ENCODE peak calls at places on chromosomes 11 and 22, in ten cellular contexts. B is caudate nucleus, X is kidney, L is GM23338, R is brain microvascular endothelial cell, E is neural progenitor cell, P is prostate gland, U is spleen, D is adrenal gland, T is body of pancreas. S is an unnamed sample.

GRCh38 chr11:114075891-114076441 is 16.5 kb downstream of the ZBTB16 start:
- DNase-seq in B (peak), X (no peak), L (peak), R (peak), E (peak), P (no peak), U (no peak), D (peak), T (no peak), S (no peak)

GRCh38 chr11:72951193-72951592 is 137.0 kb downstream of the ATG16L2 start:
- DNase-seq in B (no peak), X (no peak), L (no peak), R (no peak), E (no peak), P (no peak), U (no peak), D (no peak), T (no peak), S (no peak)

GRCh38 chr22:19855504-19856409 is 1.1 kb upstream of the GNB1L start:
- DNase-seq in B (no peak), X (peak), L (peak), R (no peak), E (no peak), P (no peak), U (peak), D (peak), T (peak), S (peak)

GRCh38 chr11:112525270-112525669 is 264.6 kb upstream of the PLET1 start:
- DNase-seq in B (no peak), X (no peak), L (no peak), R (no peak), E (no peak), P (no peak), U (no peak), D (peak), T (peak), S (no peak)

GRCh38 chr22:21052715-21053459 is 7.1 kb downstream of the LRRC74B start:
- DNase-seq in B (no peak), X (peak), L (no peak), R (no peak), E (no peak), P (no peak), U (peak), D (no peak), T (no peak), S (no peak)

GRCh38 chr11:3095712-3096361 is 38.6 kb upstream of the CARS1 start:
- DNase-seq in B (no peak), X (peak), L (no peak), R (peak), E (peak), P (no peak), U (no peak), D (no peak), T (no peak), S (no peak)

GRCh38 chr22:40603088-40603605 is 33.4 kb downstream of the MRTFA start:
- DNase-seq in B (no peak), X (no peak), L (no peak), R (peak), E (no peak), P (no peak), U (no peak), D (peak), T (peak), S (no peak)

GRCh38 chr11:48101044-48101733 is 115.4 kb upstream of the OR4B1 start:
- DNase-seq in B (no peak), X (no peak), L (no peak), R (no peak), E (no peak), P (no peak), U (no peak), D (no peak), T (no peak), S (no peak)

GRCh38 chr11:63710476-63711217 is 29.3 kb downstream of the RTN3 start:
- DNase-seq in B (no peak), X (no peak), L (no peak), R (peak), E (no peak), P (no peak), U (no peak), D (no peak), T (no peak), S (no peak)

GRCh38 chr11:8442301-8442700 is 151.7 kb downstream of the STK33 start:
- DNase-seq in B (no peak), X (no peak), L (peak), R (peak), E (peak), P (no peak), U (no peak), D (no peak), T (no peak), S (no peak)

GRCh38 chr11:10004526-10005113 is 289.4 kb downstream of the SBF2 start:
- DNase-seq in B (no peak), X (no peak), L (peak), R (no peak), E (no peak), P (no peak), U (no peak), D (no peak), T (no peak), S (no peak)

GRCh38 chr22:39236321-39237275 is 8.2 kb downstream of the PDGFB start:
- DNase-seq in B (no peak), X (peak), L (no peak), R (peak), E (no peak), P (peak), U (no peak), D (no peak), T (peak), S (no peak)

DNA sequence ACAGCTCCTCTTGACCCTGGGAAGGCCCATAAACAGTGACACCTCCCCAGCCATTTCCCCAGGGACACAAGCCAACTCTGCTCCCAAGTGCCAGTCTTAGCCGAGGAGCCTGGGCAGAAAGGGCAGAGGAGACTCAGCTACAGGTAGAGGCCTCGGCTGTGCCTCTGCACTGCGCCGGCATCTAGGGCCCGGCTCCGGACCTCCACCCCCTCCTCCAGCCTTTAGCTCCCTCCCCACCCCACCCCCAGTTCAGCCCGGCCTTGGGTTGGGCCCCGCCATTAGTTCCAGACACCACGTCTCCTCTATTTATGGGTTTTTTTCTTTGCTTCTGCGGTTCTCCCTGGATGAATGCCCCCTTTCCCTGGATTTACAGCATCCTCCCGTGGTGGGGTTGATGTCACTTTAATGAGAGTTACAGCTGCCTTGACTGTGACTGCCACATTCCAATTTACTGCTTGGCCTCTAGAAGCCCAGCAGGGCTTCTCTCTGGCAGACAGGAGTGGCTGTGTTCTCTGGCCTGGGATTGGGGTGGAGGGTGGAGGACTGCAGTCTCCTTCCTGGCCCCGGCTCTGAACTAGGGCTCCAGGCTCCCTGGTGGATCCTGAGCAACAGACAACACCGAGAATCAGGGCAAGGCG is 13.5 kb upstream of the OAF start:
- DNase-seq in B (no peak), X (peak), L (peak), R (no peak), E (no peak), P (no peak), U (peak), D (no peak), T (no peak), S (peak)
- H3K27ac ChIP-seq in B (peak), X (no peak), L (no peak), R (no peak), E (no peak), P (no peak), U (no peak), D (no peak), T (no peak), S (no peak)

GRCh38 chr11:69437876-69438205 is 43.6 kb upstream of the LINC01488 start:
- DNase-seq in B (no peak), X (no peak), L (no peak), R (no peak), E (no peak), P (no peak), U (peak), D (no peak), T (no peak), S (no peak)
- H3K27ac ChIP-seq in B (no peak), X (no peak), L (no peak), R (no peak), E (no peak), P (no peak), U (no peak), D (no peak), T (no peak), S (no peak)

GRCh38 chr11:79066456-79067354 is 374.1 kb downstream of the TENM4 start:
- DNase-seq in B (no peak), X (no peak), L (peak), R (no peak), E (peak), P (no peak), U (no peak), D (no peak), T (no peak), S (no peak)
- H3K27ac ChIP-seq in B (no peak), X (no peak), L (no peak), R (no peak), E (no peak), P (no peak), U (no peak), D (no peak), T (no peak), S (no peak)

GRCh38 chr22:46652081-46652929 is 32.1 kb downstream of the GRAMD4 start:
- DNase-seq in B (no peak), X (no peak), L (no peak), R (peak), E (no peak), P (no peak), U (no peak), D (no peak), T (no peak), S (no peak)
- H3K27ac ChIP-seq in B (no peak), X (peak), L (no peak), R (no peak), E (no peak), P (no peak), U (no peak), D (peak), T (no peak), S (no peak)

GRCh38 chr11:34149786-34150185 is 44.4 kb downstream of the NAT10 start:
- DNase-seq in B (no peak), X (peak), L (peak), R (no peak), E (peak), P (no peak), U (no peak), D (no peak), T (no peak), S (no peak)

GRCh38 chr11:34151166-34151565 is 45.7 kb downstream of the NAT10 start:
- DNase-seq in B (no peak), X (peak), L (no peak), R (no peak), E (no peak), P (no peak), U (peak), D (no peak), T (no peak), S (no peak)

GRCh38 chr11:34151916-34152845 is 46.8 kb downstream of the NAT10 start:
- DNase-seq in B (no peak), X (peak), L (no peak), R (no peak), E (no peak), P (no peak), U (peak), D (no peak), T (no peak), S (no peak)

GRCh38 chr11:34149274-34149673 is 43.8 kb downstream of the NAT10 start:
- DNase-seq in B (no peak), X (peak), L (no peak), R (no peak), E (no peak), P (no peak), U (no peak), D (no peak), T (no peak), S (no peak)

GRCh38 chr11:34150494-34151151 is 45.2 kb downstream of the NAT10 start:
- DNase-seq in B (no peak), X (peak), L (no peak), R (no peak), E (no peak), P (no peak), U (peak), D (no peak), T (no peak), S (no peak)
- H3K27ac ChIP-seq in B (no peak), X (no peak), L (no peak), R (no peak), E (no peak), P (no peak), U (no peak), D (no peak), T (no peak), S (no peak)